ENCODE peak calls at places on chromosomes 4 and X, in five cellular contexts. One of them, this sample, is unnamed.

GRCh38 chr4:73816814-73817213 is 19.7 kb upstream of the CXCL6 start:
- DNase-seq in GM13976: no peak
- DNase-seq in dorsolateral prefrontal cortex: no peak
- DNase-seq in type B pancreatic cell: no peak
- DNase-seq in heart right ventricle: peak
- DNase-seq in this sample: no peak

GRCh38 chr4:26356067-26356466 is 35.3 kb downstream of the RBPJ start:
- DNase-seq in GM13976: no peak
- DNase-seq in dorsolateral prefrontal cortex: no peak
- DNase-seq in type B pancreatic cell: no peak
- DNase-seq in heart right ventricle: peak
- DNase-seq in this sample: no peak

GRCh38 chrX:9573282-9574106 is 108.6 kb downstream of the TBL1X start:
- DNase-seq in GM13976: no peak
- DNase-seq in dorsolateral prefrontal cortex: no peak
- DNase-seq in type B pancreatic cell: no peak
- DNase-seq in heart right ventricle: no peak
- DNase-seq in this sample: no peak

GRCh38 chrX:74545880-74546279 is 68.5 kb downstream of the RLIM start:
- DNase-seq in GM13976: no peak
- DNase-seq in dorsolateral prefrontal cortex: no peak
- DNase-seq in type B pancreatic cell: no peak
- DNase-seq in heart right ventricle: no peak
- DNase-seq in this sample: no peak

GRCh38 chr4:6109842-6110560 is 90.3 kb downstream of the JAKMIP1 start:
- DNase-seq in GM13976: no peak
- DNase-seq in dorsolateral prefrontal cortex: no peak
- DNase-seq in type B pancreatic cell: peak
- DNase-seq in heart right ventricle: no peak
- DNase-seq in this sample: no peak

GRCh38 chrX:19840899-19841648 is 46.3 kb downstream of the SH3KBP1 start:
- DNase-seq in GM13976: no peak
- DNase-seq in dorsolateral prefrontal cortex: no peak
- DNase-seq in type B pancreatic cell: no peak
- DNase-seq in heart right ventricle: no peak
- DNase-seq in this sample: no peak

GRCh38 chrX:7083468-7084396 is 63.8 kb upstream of the STS start:
- DNase-seq in GM13976: peak
- DNase-seq in dorsolateral prefrontal cortex: no peak
- DNase-seq in type B pancreatic cell: no peak
- DNase-seq in heart right ventricle: no peak
- DNase-seq in this sample: no peak

GRCh38 chrX:68867458-68868166 is 38.8 kb downstream of the EFNB1 start:
- DNase-seq in GM13976: no peak
- DNase-seq in dorsolateral prefrontal cortex: no peak
- DNase-seq in type B pancreatic cell: no peak
- DNase-seq in heart right ventricle: peak
- DNase-seq in this sample: no peak

GRCh38 chrX:134469481-134469880 is 9.5 kb downstream of the HPRT1 start:
- DNase-seq in GM13976: no peak
- DNase-seq in dorsolateral prefrontal cortex: no peak
- DNase-seq in type B pancreatic cell: no peak
- DNase-seq in heart right ventricle: no peak
- DNase-seq in this sample: no peak

GRCh38 chr4:26484032-26484515 is 6.2 kb downstream of the CCKAR start:
- DNase-seq in GM13976: no peak
- DNase-seq in dorsolateral prefrontal cortex: no peak
- DNase-seq in type B pancreatic cell: no peak
- DNase-seq in heart right ventricle: no peak
- DNase-seq in this sample: no peak

GRCh38 chrX:75038925-75039324 is 113.7 kb upstream of the NEXMIF start:
- DNase-seq in GM13976: peak
- DNase-seq in dorsolateral prefrontal cortex: no peak
- DNase-seq in type B pancreatic cell: no peak
- DNase-seq in heart right ventricle: no peak
- DNase-seq in this sample: no peak

GRCh38 chrX:49876750-49877149 is 2.5 kb upstream of the USP27X start:
- DNase-seq in GM13976: peak
- DNase-seq in dorsolateral prefrontal cortex: no peak
- DNase-seq in type B pancreatic cell: no peak
- DNase-seq in heart right ventricle: no peak
- DNase-seq in this sample: no peak

GRCh38 chr4:168908093-168908492 is 102.0 kb downstream of the CBR4 start:
- DNase-seq in GM13976: no peak
- DNase-seq in dorsolateral prefrontal cortex: no peak
- DNase-seq in type B pancreatic cell: no peak
- DNase-seq in heart right ventricle: no peak
- DNase-seq in this sample: no peak

GRCh38 chrX:24005028-24005427 is 22.0 kb downstream of the KLHL15 start:
- DNase-seq in GM13976: no peak
- DNase-seq in dorsolateral prefrontal cortex: no peak
- DNase-seq in type B pancreatic cell: no peak
- DNase-seq in heart right ventricle: no peak
- DNase-seq in this sample: no peak

GRCh38 chr4:109912706-109913621 is at the start of gene EGF:
- DNase-seq in GM13976: no peak
- DNase-seq in dorsolateral prefrontal cortex: no peak
- DNase-seq in type B pancreatic cell: no peak
- DNase-seq in heart right ventricle: peak
- DNase-seq in this sample: no peak

GRCh38 chr4:20829958-20830357 is 129.7 kb downstream of the PACRGL start:
- DNase-seq in GM13976: no peak
- DNase-seq in dorsolateral prefrontal cortex: no peak
- DNase-seq in type B pancreatic cell: no peak
- DNase-seq in heart right ventricle: no peak
- DNase-seq in this sample: no peak

GRCh38 chr4:116358633-116359222 is 726.6 kb downstream of the TRAM1L1 start:
- DNase-seq in GM13976: peak
- DNase-seq in dorsolateral prefrontal cortex: no peak
- DNase-seq in type B pancreatic cell: no peak
- DNase-seq in heart right ventricle: peak
- DNase-seq in this sample: no peak
- TF ChIP-seq CTCF in GM13976: peak
- TF ChIP-seq CTCF in dorsolateral prefrontal cortex: peak
- TF ChIP-seq CTCF in type B pancreatic cell: peak
- TF ChIP-seq CTCF in heart right ventricle: peak
- TF ChIP-seq CTCF in this sample: no peak

GRCh38 chr4:153206534-153206933 is 2.3 kb downstream of the TRIM2 start:
- DNase-seq in GM13976: no peak
- DNase-seq in dorsolateral prefrontal cortex: no peak
- DNase-seq in type B pancreatic cell: no peak
- DNase-seq in heart right ventricle: no peak
- DNase-seq in this sample: no peak

GRCh38 chr4:153205757-153206156 is 1.5 kb downstream of the TRIM2 start:
- DNase-seq in GM13976: no peak
- DNase-seq in dorsolateral prefrontal cortex: no peak
- DNase-seq in type B pancreatic cell: no peak
- DNase-seq in heart right ventricle: no peak
- DNase-seq in this sample: no peak

GRCh38 chr4:153207027-153207426 is 2.8 kb downstream of the TRIM2 start:
- DNase-seq in GM13976: no peak
- DNase-seq in dorsolateral prefrontal cortex: no peak
- DNase-seq in type B pancreatic cell: no peak
- DNase-seq in heart right ventricle: no peak
- DNase-seq in this sample: no peak

GRCh38 chr4:153209410-153209809 is 5.2 kb downstream of the TRIM2 start:
- DNase-seq in GM13976: no peak
- DNase-seq in dorsolateral prefrontal cortex: no peak
- DNase-seq in type B pancreatic cell: no peak
- DNase-seq in heart right ventricle: no peak
- DNase-seq in this sample: no peak

DNA sequence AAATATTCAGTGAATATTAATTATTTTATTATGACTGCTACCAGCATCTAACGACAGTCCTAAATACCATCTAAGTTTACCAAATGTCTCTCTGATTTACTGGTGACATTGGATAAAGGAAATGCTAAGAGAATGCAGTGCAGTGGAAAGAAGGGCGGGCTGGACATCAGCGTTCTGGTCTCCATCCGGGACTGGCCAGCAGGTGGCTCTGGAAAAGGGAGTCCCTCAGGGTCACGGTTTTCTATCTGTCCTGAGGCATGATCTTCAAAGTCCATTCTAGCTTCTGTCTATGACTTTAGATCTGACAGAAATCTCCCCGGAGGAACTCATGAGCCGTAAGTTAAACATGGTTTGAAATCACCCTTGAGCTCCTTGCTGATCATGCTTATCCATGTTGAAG is 3.3 kb downstream of the TRIM2 start:
- DNase-seq in GM13976: no peak
- DNase-seq in dorsolateral prefrontal cortex: peak
- DNase-seq in type B pancreatic cell: no peak
- DNase-seq in heart right ventricle: peak
- DNase-seq in this sample: no peak
- TF ChIP-seq CTCF in GM13976: no peak
- TF ChIP-seq CTCF in dorsolateral prefrontal cortex: peak
- TF ChIP-seq CTCF in type B pancreatic cell: peak
- TF ChIP-seq CTCF in heart right ventricle: peak
- TF ChIP-seq CTCF in this sample: no peak

GRCh38 chr4:118012142-118012541 is 22.1 kb upstream of the NDST3 start:
- DNase-seq in GM13976: no peak
- DNase-seq in dorsolateral prefrontal cortex: no peak
- DNase-seq in type B pancreatic cell: no peak
- DNase-seq in heart right ventricle: no peak
- DNase-seq in this sample: no peak
- TF ChIP-seq CTCF in GM13976: no peak
- TF ChIP-seq CTCF in dorsolateral prefrontal cortex: no peak
- TF ChIP-seq CTCF in type B pancreatic cell: peak
- TF ChIP-seq CTCF in heart right ventricle: no peak
- TF ChIP-seq CTCF in this sample: no peak

GRCh38 chr4:25075129-25075528 is 44.4 kb upstream of the LGI2 start:
- DNase-seq in GM13976: no peak
- DNase-seq in dorsolateral prefrontal cortex: no peak
- DNase-seq in type B pancreatic cell: no peak
- DNase-seq in heart right ventricle: no peak
- DNase-seq in this sample: no peak

GRCh38 chr4:25078523-25078922 is 47.8 kb upstream of the LGI2 start:
- DNase-seq in GM13976: no peak
- DNase-seq in dorsolateral prefrontal cortex: no peak
- DNase-seq in type B pancreatic cell: no peak
- DNase-seq in heart right ventricle: no peak
- DNase-seq in this sample: no peak

GRCh38 chr4:25076625-25077413 is 46.1 kb upstream of the LGI2 start:
- DNase-seq in GM13976: no peak
- DNase-seq in dorsolateral prefrontal cortex: no peak
- DNase-seq in type B pancreatic cell: no peak
- DNase-seq in heart right ventricle: peak
- DNase-seq in this sample: no peak

GRCh38 chr4:25080571-25080970 is 49.8 kb upstream of the LGI2 start:
- DNase-seq in GM13976: no peak
- DNase-seq in dorsolateral prefrontal cortex: no peak
- DNase-seq in type B pancreatic cell: no peak
- DNase-seq in heart right ventricle: no peak
- DNase-seq in this sample: no peak

DNA sequence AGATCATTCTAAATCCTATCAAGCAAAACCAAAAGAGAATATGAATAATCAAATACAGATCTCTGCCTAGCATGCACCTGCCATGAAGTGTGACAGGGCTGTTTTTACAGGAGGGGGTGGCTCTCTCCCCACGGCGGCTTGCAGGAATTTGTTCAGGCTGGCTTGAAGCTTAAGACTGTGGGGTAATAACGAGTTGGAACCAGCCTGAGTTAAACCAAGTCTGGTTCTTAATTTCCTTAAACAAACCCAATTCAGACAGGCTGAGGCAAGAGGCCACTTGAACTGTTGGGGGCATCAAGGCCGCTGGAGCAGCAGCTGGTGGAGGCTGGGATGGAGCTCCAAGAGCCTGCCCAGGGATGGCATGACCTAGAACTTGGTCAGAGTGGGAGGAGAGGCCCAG is 45.1 kb upstream of the LGI2 start:
- DNase-seq in GM13976: no peak
- DNase-seq in dorsolateral prefrontal cortex: no peak
- DNase-seq in type B pancreatic cell: no peak
- DNase-seq in heart right ventricle: no peak
- DNase-seq in this sample: no peak
- TF ChIP-seq CTCF in GM13976: no peak
- TF ChIP-seq CTCF in dorsolateral prefrontal cortex: no peak
- TF ChIP-seq CTCF in type B pancreatic cell: no peak
- TF ChIP-seq CTCF in heart right ventricle: no peak
- TF ChIP-seq CTCF in this sample: no peak

GRCh38 chrX:83469551-83469950 is 38.5 kb upstream of the POU3F4 start:
- DNase-seq in GM13976: peak
- DNase-seq in dorsolateral prefrontal cortex: no peak
- DNase-seq in type B pancreatic cell: no peak
- DNase-seq in heart right ventricle: no peak
- DNase-seq in this sample: no peak
- TF ChIP-seq CTCF in GM13976: peak
- TF ChIP-seq CTCF in dorsolateral prefrontal cortex: peak
- TF ChIP-seq CTCF in type B pancreatic cell: peak
- TF ChIP-seq CTCF in heart right ventricle: no peak
- TF ChIP-seq CTCF in this sample: no peak

GRCh38 chr4:108130955-108131354 is 37.8 kb downstream of the LEF1 start:
- DNase-seq in GM13976: no peak
- DNase-seq in dorsolateral prefrontal cortex: no peak
- DNase-seq in type B pancreatic cell: no peak
- DNase-seq in heart right ventricle: no peak
- DNase-seq in this sample: no peak

GRCh38 chr4:108126806-108127205 is 41.9 kb downstream of the LEF1 start:
- DNase-seq in GM13976: no peak
- DNase-seq in dorsolateral prefrontal cortex: no peak
- DNase-seq in type B pancreatic cell: no peak
- DNase-seq in heart right ventricle: no peak
- DNase-seq in this sample: no peak

DNA sequence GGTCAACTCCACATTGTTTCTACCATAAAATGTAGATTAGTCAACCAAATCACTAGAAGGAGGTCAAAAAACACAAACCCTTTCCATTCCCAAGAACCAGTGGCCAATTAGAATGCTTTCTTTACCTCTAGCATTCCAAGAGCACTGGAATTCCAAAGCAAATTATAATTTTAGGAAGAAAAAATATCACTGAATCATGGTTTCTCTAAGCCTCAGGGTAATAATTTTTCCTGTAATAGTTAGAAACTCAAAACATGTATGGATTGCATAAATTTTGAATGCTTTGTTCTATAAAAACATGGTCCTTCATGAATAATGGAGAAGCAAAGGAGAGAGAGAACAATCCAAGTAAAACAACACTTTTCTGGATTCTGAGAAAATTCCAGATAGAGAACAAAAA is 39.5 kb downstream of the LEF1 start:
- DNase-seq in GM13976: no peak
- DNase-seq in dorsolateral prefrontal cortex: no peak
- DNase-seq in type B pancreatic cell: no peak
- DNase-seq in heart right ventricle: no peak
- DNase-seq in this sample: no peak
- TF ChIP-seq CTCF in GM13976: no peak
- TF ChIP-seq CTCF in dorsolateral prefrontal cortex: no peak
- TF ChIP-seq CTCF in type B pancreatic cell: no peak
- TF ChIP-seq CTCF in heart right ventricle: no peak
- TF ChIP-seq CTCF in this sample: no peak

This sample was measured in omental fat pad.